ENCODE peak calls at places on chromosomes 12 and 14, in four cellular contexts. R is K562, F is HEK293T, Y is GM12878. G is an unnamed sample.

GRCh38 chr14:36207500-36207899 is 31.0 kb upstream of the PTCSC3 start:
- DNase-seq in R (peak), F (peak), Y (no peak), G (no peak)

GRCh38 chr14:104858811-104859426 is 6.1 kb upstream of the CEP170B start:
- DNase-seq in R (no peak), F (no peak), Y (no peak), G (no peak)

GRCh38 chr14:51562816-51563215 is 88.9 kb upstream of the FRMD6 start:
- DNase-seq in R (no peak), F (no peak), Y (no peak), G (no peak)

GRCh38 chr14:50805396-50805795 is 25.6 kb downstream of the NIN start:
- DNase-seq in R (no peak), F (no peak), Y (no peak), G (no peak)

GRCh38 chr12:123471374-123472068 is 13.6 kb downstream of the SNRNP35 start:
- DNase-seq in R (no peak), F (no peak), Y (no peak), G (peak)

GRCh38 chr12:27024291-27024690 is 1.9 kb downstream of the MED21 start:
- DNase-seq in R (no peak), F (no peak), Y (no peak), G (no peak)

GRCh38 chr12:121823727-121824115 is 19.9 kb downstream of the SETD1B start:
- DNase-seq in R (no peak), F (no peak), Y (no peak), G (no peak)

GRCh38 chr12:49442915-49443314 is 75.7 kb downstream of the SPATS2 start:
- DNase-seq in R (no peak), F (no peak), Y (no peak), G (no peak)

GRCh38 chr12:11745112-11745511 is 95.6 kb downstream of the ETV6 start:
- DNase-seq in R (peak), F (no peak), Y (no peak), G (no peak)

GRCh38 chr14:32430326-32430725 is 101.2 kb downstream of the AKAP6 start:
- DNase-seq in R (peak), F (no peak), Y (no peak), G (no peak)

GRCh38 chr14:94129758-94130414 is 482 bp upstream of the IFI27L2 start:
- DNase-seq in R (peak), F (peak), Y (no peak), G (peak)

GRCh38 chr14:34023824-34024767 is 73.2 kb upstream of the EGLN3 start:
- DNase-seq in R (no peak), F (no peak), Y (no peak), G (no peak)

GRCh38 chr14:88518592-88519512 is 36.0 kb downstream of the PTPN21 start:
- DNase-seq in R (no peak), F (no peak), Y (no peak), G (no peak)

GRCh38 chr12:1773937-1774655 is 46.3 kb upstream of the LRTM2 start:
- DNase-seq in R (no peak), F (no peak), Y (no peak), G (no peak)

GRCh38 chr14:92709340-92710000 is 39.0 kb downstream of the LGMN start:
- DNase-seq in R (no peak), F (no peak), Y (no peak), G (no peak)

GRCh38 chr14:73764881-73765280 is 50.7 kb upstream of the PNMA1 start:
- DNase-seq in R (no peak), F (no peak), Y (no peak), G (no peak)

GRCh38 chr14:72617391-72618011 is 276.4 kb downstream of the DPF3 start:
- DNase-seq in R (no peak), F (no peak), Y (no peak), G (no peak)

GRCh38 chr14:72619071-72619710 is 274.7 kb downstream of the DPF3 start:
- DNase-seq in R (no peak), F (no peak), Y (no peak), G (no peak)

GRCh38 chr14:72621387-72622065 is 272.4 kb downstream of the DPF3 start:
- DNase-seq in R (no peak), F (no peak), Y (no peak), G (no peak)

GRCh38 chr14:72618424-72618823 is 275.5 kb downstream of the DPF3 start:
- DNase-seq in R (no peak), F (no peak), Y (no peak), G (no peak)

DNA sequence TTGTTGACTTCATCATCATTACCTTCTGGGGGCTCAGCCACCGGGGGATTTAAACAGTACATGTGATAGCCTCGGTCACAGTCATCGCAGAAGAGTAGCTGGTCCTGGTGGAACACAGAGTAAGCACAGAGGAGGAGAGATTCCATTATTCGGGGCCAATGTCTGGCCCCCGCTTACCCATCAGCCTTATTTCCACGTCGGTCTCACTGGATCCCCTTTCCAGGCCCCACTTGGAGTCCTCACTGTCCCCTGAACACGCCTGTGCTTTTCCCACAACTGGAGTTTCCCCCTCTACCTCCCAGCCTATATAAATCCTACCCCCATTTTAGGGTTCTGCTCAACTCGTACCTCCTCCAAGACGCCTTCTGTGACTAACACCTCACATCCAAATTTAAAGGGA is 274.0 kb downstream of the DPF3 start:
- DNase-seq in R (no peak), F (no peak), Y (no peak), G (no peak)
- TF ChIP-seq BHLHE40 in R (no peak), F (no peak), Y (no peak), G (no peak)

GRCh38 chr12:19779393-19780056 is 340.2 kb downstream of the AEBP2 start:
- DNase-seq in R (no peak), F (no peak), Y (no peak), G (no peak)
- TF ChIP-seq BHLHE40 in R (no peak), F (no peak), Y (no peak), G (no peak)

GRCh38 chr12:112685321-112685720 is 106.2 kb upstream of the RPH3A start:
- DNase-seq in R (no peak), F (no peak), Y (no peak), G (no peak)
- TF ChIP-seq BHLHE40 in R (no peak), F (no peak), Y (no peak), G (no peak)

GRCh38 chr12:53378705-53379388 is 1.1 kb upstream of the SP1 start:
- DNase-seq in R (peak), F (no peak), Y (no peak), G (peak)
- TF ChIP-seq BHLHE40 in R (no peak), F (no peak), Y (no peak), G (no peak)

GRCh38 chr12:92602930-92603623 is 99.7 kb upstream of the PLEKHG7 start:
- DNase-seq in R (no peak), F (no peak), Y (no peak), G (no peak)

GRCh38 chr12:92604786-92605185 is 98.0 kb upstream of the PLEKHG7 start:
- DNase-seq in R (no peak), F (no peak), Y (no peak), G (no peak)

GRCh38 chr12:92603741-92604432 is 98.9 kb upstream of the PLEKHG7 start:
- DNase-seq in R (no peak), F (no peak), Y (no peak), G (peak)

GRCh38 chr12:92601680-92602079 is 101.1 kb upstream of the PLEKHG7 start:
- DNase-seq in R (no peak), F (no peak), Y (no peak), G (no peak)

DNA sequence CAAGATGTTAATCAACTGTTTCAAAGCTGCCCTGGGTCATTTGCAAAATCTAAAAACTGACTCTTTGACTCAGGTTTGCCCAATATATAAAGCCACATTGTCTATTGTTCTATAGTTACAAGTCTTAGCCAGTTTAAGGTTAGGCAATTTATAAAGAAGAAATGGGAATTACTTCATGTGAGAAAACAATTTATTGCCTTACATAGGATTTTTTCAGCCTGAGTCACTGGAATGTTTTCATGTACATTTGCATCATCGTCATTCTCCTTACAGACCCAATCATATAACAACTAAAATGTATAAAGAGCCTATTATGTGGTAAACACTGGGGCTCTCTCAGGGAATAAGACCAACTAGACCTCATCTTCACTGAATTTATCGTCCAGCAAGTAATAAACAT is 100.3 kb upstream of the PLEKHG7 start:
- DNase-seq in R (no peak), F (no peak), Y (no peak), G (no peak)
- TF ChIP-seq BHLHE40 in R (no peak), F (no peak), Y (no peak), G (no peak)

DNA sequence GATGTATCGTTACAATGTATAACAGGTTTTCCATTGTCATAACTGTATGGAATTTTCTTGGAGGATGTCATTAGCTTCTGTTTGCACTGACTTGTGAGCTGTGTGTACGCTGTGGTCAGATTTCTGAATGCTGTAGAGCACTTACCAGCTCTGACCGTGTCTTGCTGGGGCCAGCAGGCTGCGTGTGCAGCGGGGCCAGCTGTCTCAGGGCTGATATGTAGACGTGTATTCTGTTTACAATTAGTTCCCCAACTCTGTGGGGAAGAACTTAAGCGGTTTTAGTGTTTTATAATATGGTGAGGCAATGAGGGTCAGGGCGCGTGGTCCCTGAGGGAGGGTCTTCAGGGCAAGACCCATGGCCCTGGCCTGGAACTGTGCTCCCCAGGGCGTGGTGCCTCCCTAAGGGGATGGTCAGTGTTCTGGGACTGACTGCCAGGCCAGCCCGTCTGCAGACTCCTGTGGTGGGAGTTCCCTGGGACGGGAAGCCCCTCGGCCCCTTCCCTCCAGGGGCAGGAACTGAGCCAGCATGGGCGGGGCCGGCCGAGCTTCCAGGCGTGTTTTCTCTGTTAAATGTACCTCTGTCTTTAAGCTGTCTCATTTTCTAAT is 18.7 kb downstream of the XRCC3 start:
- DNase-seq in R (no peak), F (no peak), Y (no peak), G (no peak)
- TF ChIP-seq BHLHE40 in R (no peak), F (no peak), Y (no peak), G (no peak)